ENCODE peak calls at places on chromosomes 2 and 18, in nine cellular contexts. V, C, G, K, E, I, R, Q and L are unnamed samples.

GRCh38 chr2:241312082-241312481 is 3.4 kb downstream of the HDLBP start:
- DNase-seq in V (no peak), C (no peak), G (no peak), K (no peak), E (no peak), I (no peak), R (no peak), Q (no peak), L (no peak)

GRCh38 chr2:171587567-171587966 is 65.3 kb downstream of the CYBRD1 start:
- DNase-seq in V (no peak), C (no peak), G (no peak), K (no peak), E (no peak), I (no peak), R (no peak), Q (no peak), L (no peak)

GRCh38 chr2:207474871-207475485 is 54.8 kb upstream of the CREB1 start:
- DNase-seq in V (no peak), C (no peak), G (peak), K (no peak), E (peak), I (peak), R (no peak), Q (peak), L (no peak)

GRCh38 chr2:187150667-187151066 is 297.4 kb downstream of the CALCRL start:
- DNase-seq in V (no peak), C (no peak), G (no peak), K (no peak), E (no peak), I (no peak), R (no peak), Q (no peak), L (no peak)

GRCh38 chr2:175805442-175806114 is 196.5 kb downstream of the LNPK start:
- DNase-seq in V (no peak), C (no peak), G (no peak), K (no peak), E (no peak), I (no peak), R (no peak), Q (no peak), L (no peak)

GRCh38 chr2:188788621-188789020 is 185.6 kb upstream of the COL3A1 start:
- DNase-seq in V (no peak), C (no peak), G (peak), K (peak), E (peak), I (peak), R (peak), Q (peak), L (peak)

GRCh38 chr2:174117951-174118930 is 130.1 kb downstream of the OLA1 start:
- DNase-seq in V (no peak), C (no peak), G (peak), K (no peak), E (no peak), I (peak), R (no peak), Q (no peak), L (no peak)

GRCh38 chr2:256094-256493 is 7.7 kb downstream of the SH3YL1 start:
- DNase-seq in V (no peak), C (no peak), G (no peak), K (no peak), E (no peak), I (no peak), R (no peak), Q (no peak), L (no peak)

GRCh38 chr2:239737144-239737463 is 288.0 kb downstream of the NDUFA10 start:
- DNase-seq in V (peak), C (no peak), G (no peak), K (no peak), E (no peak), I (no peak), R (no peak), Q (no peak), L (no peak)

GRCh38 chr2:25149646-25150045 is 18.7 kb downstream of the POMC start:
- DNase-seq in V (peak), C (peak), G (no peak), K (no peak), E (no peak), I (no peak), R (no peak), Q (no peak), L (no peak)

GRCh38 chr2:241637233-241638062 is at the start of gene ATG4B:
- DNase-seq in V (peak), C (peak), G (peak), K (peak), E (peak), I (peak), R (peak), Q (peak), L (peak)

GRCh38 chr2:210389856-210390255 is 74.9 kb upstream of the MYL1 start:
- DNase-seq in V (no peak), C (no peak), G (no peak), K (no peak), E (no peak), I (no peak), R (no peak), Q (no peak), L (no peak)

GRCh38 chr2:45750484-45750883 is 99.0 kb downstream of the PRKCE start:
- DNase-seq in V (no peak), C (no peak), G (no peak), K (no peak), E (no peak), I (no peak), R (no peak), Q (no peak), L (no peak)

GRCh38 chr2:46697830-46698323 is 217.7 kb downstream of the MCFD2 start:
- DNase-seq in V (no peak), C (peak), G (no peak), K (peak), E (no peak), I (no peak), R (no peak), Q (no peak), L (no peak)

GRCh38 chr2:169131587-169132512 is 62.5 kb downstream of the DHRS9 start:
- DNase-seq in V (no peak), C (no peak), G (peak), K (no peak), E (no peak), I (peak), R (no peak), Q (no peak), L (no peak)

GRCh38 chr2:21427606-21428005 is 303.8 kb downstream of the TDRD15 start:
- DNase-seq in V (no peak), C (no peak), G (no peak), K (no peak), E (no peak), I (no peak), R (no peak), Q (no peak), L (no peak)

GRCh38 chr2:148814143-148814852 is 60.7 kb upstream of the KIF5C start:
- DNase-seq in V (no peak), C (no peak), G (no peak), K (peak), E (no peak), I (no peak), R (no peak), Q (peak), L (no peak)

GRCh38 chr2:233940376-233941276 is 23.5 kb downstream of the TRPM8 start:
- DNase-seq in V (no peak), C (no peak), G (no peak), K (no peak), E (no peak), I (no peak), R (no peak), Q (no peak), L (no peak)

GRCh38 chr2:46861916-46862315 is 53.7 kb downstream of the MCFD2 start:
- DNase-seq in V (no peak), C (no peak), G (no peak), K (no peak), E (no peak), I (no peak), R (no peak), Q (no peak), L (no peak)

GRCh38 chr2:112664689-112665088 is 18.9 kb downstream of the SLC20A1 start:
- DNase-seq in V (no peak), C (no peak), G (no peak), K (no peak), E (no peak), I (no peak), R (no peak), Q (no peak), L (no peak)

GRCh38 chr18:80204142-80204541 is 43.2 kb downstream of the PARD6G start:
- DNase-seq in V (no peak), C (no peak), G (no peak), K (no peak), E (no peak), I (no peak), R (no peak), Q (no peak), L (no peak)

GRCh38 chr2:63121055-63121834 is 70.6 kb downstream of the OTX1 start:
- DNase-seq in V (no peak), C (no peak), G (no peak), K (no peak), E (no peak), I (peak), R (no peak), Q (no peak), L (no peak)

GRCh38 chr2:165268751-165269150 is 29.5 kb downstream of the SCN2A start:
- DNase-seq in V (no peak), C (no peak), G (no peak), K (no peak), E (no peak), I (no peak), R (no peak), Q (no peak), L (no peak)

GRCh38 chr2:136381245-136381644 is 263.3 kb upstream of the CXCR4 start:
- DNase-seq in V (no peak), C (no peak), G (no peak), K (no peak), E (no peak), I (no peak), R (no peak), Q (no peak), L (no peak)

GRCh38 chr2:231527091-231527395 is 3.2 kb downstream of the NMUR1 start:
- DNase-seq in V (no peak), C (no peak), G (no peak), K (no peak), E (no peak), I (no peak), R (no peak), Q (no peak), L (no peak)

GRCh38 chr2:203070615-203071547 is 56.2 kb downstream of the NBEAL1 start:
- DNase-seq in V (no peak), C (no peak), G (no peak), K (no peak), E (no peak), I (no peak), R (no peak), Q (no peak), L (no peak)

GRCh38 chr18:76691800-76692199 is 130.6 kb upstream of the ZNF236 start:
- DNase-seq in V (no peak), C (no peak), G (no peak), K (no peak), E (no peak), I (no peak), R (no peak), Q (no peak), L (no peak)

GRCh38 chr2:13193075-13193474 is 476.3 kb downstream of the TRIB2 start:
- DNase-seq in V (no peak), C (no peak), G (no peak), K (no peak), E (peak), I (peak), R (no peak), Q (no peak), L (no peak)

GRCh38 chr2:131413148-131413747 is 49.3 kb upstream of the RAB6D start:
- DNase-seq in V (no peak), C (no peak), G (peak), K (no peak), E (peak), I (peak), R (no peak), Q (no peak), L (peak)

GRCh38 chr18:58567453-58568196 is 61.3 kb downstream of the ALPK2 start:
- DNase-seq in V (no peak), C (no peak), G (no peak), K (no peak), E (no peak), I (peak), R (peak), Q (peak), L (no peak)

GRCh38 chr2:105143467-105144127 is 97.9 kb upstream of the GPR45 start:
- DNase-seq in V (no peak), C (peak), G (no peak), K (no peak), E (no peak), I (no peak), R (no peak), Q (no peak), L (no peak)

GRCh38 chr2:197075286-197075685 is 148.8 kb upstream of the PGAP1 start:
- DNase-seq in V (no peak), C (no peak), G (no peak), K (no peak), E (no peak), I (no peak), R (no peak), Q (no peak), L (no peak)

GRCh38 chr2:50658883-50659282 is 373.0 kb downstream of the NRXN1 start:
- DNase-seq in V (no peak), C (no peak), G (no peak), K (no peak), E (no peak), I (no peak), R (no peak), Q (no peak), L (no peak)

GRCh38 chr2:235144291-235144690 is 192.5 kb downstream of the SH3BP4 start:
- DNase-seq in V (no peak), C (no peak), G (no peak), K (no peak), E (no peak), I (no peak), R (no peak), Q (no peak), L (no peak)

GRCh38 chr2:135258193-135258592 is 206.1 kb downstream of the RAB3GAP1 start:
- DNase-seq in V (no peak), C (no peak), G (no peak), K (no peak), E (no peak), I (no peak), R (no peak), Q (no peak), L (no peak)

GRCh38 chr2:170455617-170456426 is 259.3 kb upstream of the SP5 start:
- DNase-seq in V (no peak), C (no peak), G (no peak), K (no peak), E (no peak), I (peak), R (no peak), Q (no peak), L (no peak)

GRCh38 chr2:6113796-6114195 is 421.6 kb downstream of the SOX11 start:
- DNase-seq in V (no peak), C (no peak), G (no peak), K (no peak), E (no peak), I (no peak), R (no peak), Q (no peak), L (no peak)

GRCh38 chr2:201969938-201970785 is 63.5 kb upstream of the FZD7 start:
- DNase-seq in V (no peak), C (no peak), G (no peak), K (no peak), E (no peak), I (no peak), R (no peak), Q (no peak), L (no peak)

GRCh38 chr2:9815844-9816279 is 27.4 kb upstream of the TAF1B start:
- DNase-seq in V (no peak), C (no peak), G (no peak), K (no peak), E (no peak), I (no peak), R (no peak), Q (no peak), L (no peak)

GRCh38 chr2:160409480-160409879 is 84.1 kb downstream of the RBMS1 start:
- DNase-seq in V (no peak), C (no peak), G (no peak), K (no peak), E (no peak), I (no peak), R (no peak), Q (no peak), L (no peak)

GRCh38 chr2:160408205-160408561 is 85.4 kb downstream of the RBMS1 start:
- DNase-seq in V (no peak), C (no peak), G (no peak), K (no peak), E (no peak), I (no peak), R (no peak), Q (no peak), L (no peak)

GRCh38 chr2:160406591-160407392 is 86.8 kb downstream of the RBMS1 start:
- DNase-seq in V (peak), C (peak), G (peak), K (peak), E (peak), I (peak), R (no peak), Q (peak), L (peak)

GRCh38 chr2:160408575-160409291 is 84.9 kb downstream of the RBMS1 start:
- DNase-seq in V (no peak), C (peak), G (no peak), K (no peak), E (no peak), I (peak), R (no peak), Q (no peak), L (no peak)

GRCh38 chr2:160407393-160408204 is 86.0 kb downstream of the RBMS1 start:
- DNase-seq in V (peak), C (peak), G (no peak), K (peak), E (peak), I (peak), R (peak), Q (peak), L (no peak)
- TF ChIP-seq CTCF in V (peak), C (no peak), G (no peak), K (no peak), E (peak), I (peak), R (no peak), Q (no peak), L (no peak)

DNA sequence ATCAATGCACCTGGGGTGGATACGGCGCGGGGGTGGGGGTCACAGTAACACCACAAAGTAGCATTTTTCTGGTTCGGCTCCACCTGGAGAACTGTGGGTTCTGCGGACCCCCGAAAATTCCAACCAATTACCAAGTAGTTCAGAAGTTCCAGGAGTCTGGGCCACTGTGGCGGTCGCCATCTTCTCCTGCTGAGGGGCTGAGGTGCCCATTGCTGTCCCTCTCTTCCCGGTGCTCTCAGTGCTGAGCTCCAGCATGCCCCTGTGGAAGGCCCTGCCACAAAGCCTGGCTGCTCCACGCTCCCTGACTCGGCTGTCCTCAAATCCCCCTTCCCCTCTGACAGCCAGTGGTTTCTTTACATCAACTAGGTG is 79.3 kb downstream of the GFPT1 start:
- DNase-seq in V (peak), C (no peak), G (no peak), K (no peak), E (no peak), I (no peak), R (no peak), Q (no peak), L (no peak)
- TF ChIP-seq POLR2A in V (no peak), C (no peak), G (no peak), K (no peak), E (no peak), I (no peak), R (no peak), Q (no peak), L (no peak)

GRCh38 chr2:42931147-42931817 is 138.9 kb upstream of the HAAO start:
- DNase-seq in V (peak), C (no peak), G (no peak), K (peak), E (no peak), I (peak), R (no peak), Q (no peak), L (no peak)
- TF ChIP-seq CTCF in V (no peak), C (no peak), G (peak), K (peak), E (no peak), I (peak), R (no peak), Q (no peak), L (no peak)

GRCh38 chr2:36379710-36380448 is 24.3 kb downstream of the CRIM1 start:
- DNase-seq in V (no peak), C (no peak), G (no peak), K (no peak), E (no peak), I (no peak), R (no peak), Q (no peak), L (no peak)

GRCh38 chr2:36376992-36377738 is 21.6 kb downstream of the CRIM1 start:
- DNase-seq in V (no peak), C (no peak), G (no peak), K (peak), E (peak), I (peak), R (peak), Q (peak), L (no peak)

GRCh38 chr2:36381965-36382364 is 26.4 kb downstream of the CRIM1 start:
- DNase-seq in V (no peak), C (no peak), G (no peak), K (no peak), E (no peak), I (no peak), R (no peak), Q (no peak), L (no peak)

GRCh38 chr2:36382472-36382871 is 26.9 kb downstream of the CRIM1 start:
- DNase-seq in V (no peak), C (no peak), G (no peak), K (no peak), E (no peak), I (no peak), R (no peak), Q (no peak), L (no peak)

GRCh38 chr2:36380624-36381481 is 25.3 kb downstream of the CRIM1 start:
- DNase-seq in V (no peak), C (peak), G (no peak), K (peak), E (peak), I (peak), R (no peak), Q (peak), L (no peak)
- TF ChIP-seq POLR2A in V (no peak), C (no peak), G (no peak), K (no peak), E (no peak), I (no peak), R (no peak), Q (no peak), L (no peak)

DNA sequence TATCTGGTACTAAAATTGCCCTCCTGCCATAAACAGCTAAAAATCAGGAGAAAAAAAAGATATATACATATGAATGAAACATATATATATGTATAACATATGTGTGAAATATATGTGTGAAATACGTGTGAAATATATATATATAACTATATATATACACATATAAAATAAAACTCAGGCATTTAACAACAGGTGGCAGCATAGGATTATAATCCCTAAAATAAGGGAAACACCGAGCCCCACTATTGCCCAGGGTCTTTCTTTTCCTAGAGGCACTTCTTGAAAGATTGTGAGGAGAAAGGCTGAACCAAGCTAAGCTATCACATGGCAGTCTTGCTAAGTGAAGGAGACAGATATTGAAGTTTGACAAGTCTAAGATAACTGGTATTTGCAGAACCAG is 65.9 kb upstream of the CYTIP start:
- DNase-seq in V (no peak), C (no peak), G (no peak), K (no peak), E (no peak), I (no peak), R (no peak), Q (no peak), L (no peak)
- TF ChIP-seq CTCF in V (no peak), C (no peak), G (no peak), K (no peak), E (no peak), I (peak), R (peak), Q (no peak), L (no peak)